ENCODE peak calls at places on chromosome 6, in nine cellular contexts. N, A, Y, L, M, P, X, J and B are unnamed samples.

GRCh38 chr6:84728602-84729001 is 35.8 kb downstream of the TBX18 start:
- DNase-seq in A (no peak), Y (no peak), X (peak), J (peak), P (no peak), N (no peak), L (no peak), M (no peak), B (no peak)

GRCh38 chr6:27810768-27811298 is 101.4 kb downstream of the OR2B2 start:
- DNase-seq in M (no peak), L (peak), X (peak), Y (no peak), N (no peak), A (no peak), P (no peak), J (no peak), B (no peak)

GRCh38 chr6:46930331-46930730 is 8.6 kb upstream of the ADGRF5 start:
- DNase-seq in P (no peak), L (no peak), X (no peak), N (no peak), Y (no peak), A (no peak), M (no peak), J (no peak), B (no peak)

GRCh38 chr6:151679081-151679480 is 128.4 kb upstream of the ESR1 start:
- DNase-seq in J (peak), P (peak), Y (no peak), X (peak), L (no peak), N (no peak), M (no peak), A (no peak), B (no peak)

GRCh38 chr6:37134622-37135191 is 35.2 kb upstream of the PIM1 start:
- DNase-seq in Y (peak), N (no peak), A (peak), J (peak), P (peak), L (no peak), X (no peak), M (no peak), B (peak)

GRCh38 chr6:77536701-77537100 is 73.4 kb upstream of the HTR1B start:
- DNase-seq in L (no peak), M (no peak), Y (no peak), A (no peak), P (no peak), X (no peak), J (no peak), N (no peak), B (no peak)

GRCh38 chr6:108847738-108848115 is 495 bp upstream of the ARMC2 start:
- DNase-seq in X (no peak), M (no peak), P (no peak), N (no peak), L (no peak), Y (no peak), A (no peak), J (no peak), B (no peak)

GRCh38 chr6:145705561-145705960 is 29.8 kb downstream of the EPM2A start:
- DNase-seq in P (no peak), L (no peak), Y (no peak), M (no peak), A (no peak), X (no peak), N (no peak), J (peak), B (no peak)

GRCh38 chr6:143901885-143902708 is 37.8 kb downstream of the ZC2HC1B start:
- DNase-seq in A (peak), P (peak), J (peak), M (no peak), X (peak), L (no peak), Y (peak), N (peak), B (no peak)

GRCh38 chr6:152948150-152948768 is 34.6 kb downstream of the FBXO5 start:
- DNase-seq in L (no peak), Y (no peak), A (no peak), X (peak), N (no peak), J (peak), P (no peak), M (no peak), B (no peak)

GRCh38 chr6:105986998-105987397 is 99.1 kb upstream of the PRDM1 start:
- DNase-seq in Y (no peak), P (no peak), M (no peak), L (no peak), X (no peak), A (no peak), J (no peak), N (no peak), B (no peak)

GRCh38 chr6:138555294-138555988 is 56.1 kb upstream of the NHSL1 start:
- DNase-seq in Y (no peak), L (no peak), P (no peak), N (no peak), J (no peak), X (no peak), A (no peak), M (no peak), B (no peak)

GRCh38 chr6:160393966-160394653 is 45.9 kb downstream of the SLC22A3 start:
- DNase-seq in Y (no peak), N (peak), X (peak), J (no peak), M (no peak), A (no peak), P (no peak), L (peak), B (no peak)

GRCh38 chr6:107401573-107401972 is 57.8 kb downstream of the PDSS2 start:
- DNase-seq in N (no peak), A (no peak), P (no peak), M (no peak), J (no peak), Y (no peak), X (no peak), L (no peak), B (no peak)

GRCh38 chr6:81985191-81985590 is 232.7 kb upstream of the TENT5A start:
- DNase-seq in L (no peak), A (no peak), M (no peak), X (no peak), Y (no peak), P (no peak), N (no peak), J (peak), B (no peak)

GRCh38 chr6:15524736-15525401 is 138.0 kb downstream of the DTNBP1 start:
- DNase-seq in Y (no peak), N (no peak), P (peak), X (no peak), L (no peak), A (no peak), J (no peak), M (no peak), B (no peak)

GRCh38 chr6:144644776-144645175 is 359.6 kb downstream of the UTRN start:
- DNase-seq in P (no peak), N (no peak), A (no peak), M (no peak), L (no peak), X (no peak), Y (no peak), J (peak), B (no peak)

GRCh38 chr6:166348305-166348949 is 6.1 kb upstream of the SFT2D1 start:
- DNase-seq in L (no peak), X (no peak), A (no peak), P (no peak), N (no peak), M (no peak), Y (no peak), J (no peak), B (no peak)

GRCh38 chr6:13694562-13694961 is 17.1 kb downstream of the RANBP9 start:
- DNase-seq in X (no peak), M (no peak), L (no peak), P (no peak), J (no peak), Y (no peak), N (no peak), A (no peak), B (no peak)

GRCh38 chr6:41051873-41052272 is 1.1 kb upstream of the APOBEC2 start:
- DNase-seq in L (no peak), X (no peak), M (no peak), P (no peak), N (no peak), A (no peak), J (no peak), Y (no peak), B (no peak)

GRCh38 chr6:7440476-7440875 is 50.9 kb downstream of the RIOK1 start:
- DNase-seq in P (no peak), J (no peak), N (no peak), Y (no peak), L (no peak), M (no peak), A (no peak), X (no peak), B (no peak)

GRCh38 chr6:82205793-82206425 is 41.6 kb downstream of the IBTK start:
- DNase-seq in X (peak), Y (no peak), J (peak), M (no peak), A (no peak), L (no peak), P (peak), N (no peak), B (no peak)

GRCh38 chr6:97176468-97176867 is 106.5 kb downstream of the MMS22L start:
- DNase-seq in Y (no peak), P (no peak), L (no peak), M (no peak), J (no peak), X (no peak), A (no peak), N (no peak), B (no peak)

GRCh38 chr6:89146748-89147715 is 1.2 kb downstream of the PM20D2 start:
- DNase-seq in M (no peak), J (peak), A (no peak), X (no peak), Y (peak), L (no peak), P (peak), N (no peak), B (no peak)

DNA sequence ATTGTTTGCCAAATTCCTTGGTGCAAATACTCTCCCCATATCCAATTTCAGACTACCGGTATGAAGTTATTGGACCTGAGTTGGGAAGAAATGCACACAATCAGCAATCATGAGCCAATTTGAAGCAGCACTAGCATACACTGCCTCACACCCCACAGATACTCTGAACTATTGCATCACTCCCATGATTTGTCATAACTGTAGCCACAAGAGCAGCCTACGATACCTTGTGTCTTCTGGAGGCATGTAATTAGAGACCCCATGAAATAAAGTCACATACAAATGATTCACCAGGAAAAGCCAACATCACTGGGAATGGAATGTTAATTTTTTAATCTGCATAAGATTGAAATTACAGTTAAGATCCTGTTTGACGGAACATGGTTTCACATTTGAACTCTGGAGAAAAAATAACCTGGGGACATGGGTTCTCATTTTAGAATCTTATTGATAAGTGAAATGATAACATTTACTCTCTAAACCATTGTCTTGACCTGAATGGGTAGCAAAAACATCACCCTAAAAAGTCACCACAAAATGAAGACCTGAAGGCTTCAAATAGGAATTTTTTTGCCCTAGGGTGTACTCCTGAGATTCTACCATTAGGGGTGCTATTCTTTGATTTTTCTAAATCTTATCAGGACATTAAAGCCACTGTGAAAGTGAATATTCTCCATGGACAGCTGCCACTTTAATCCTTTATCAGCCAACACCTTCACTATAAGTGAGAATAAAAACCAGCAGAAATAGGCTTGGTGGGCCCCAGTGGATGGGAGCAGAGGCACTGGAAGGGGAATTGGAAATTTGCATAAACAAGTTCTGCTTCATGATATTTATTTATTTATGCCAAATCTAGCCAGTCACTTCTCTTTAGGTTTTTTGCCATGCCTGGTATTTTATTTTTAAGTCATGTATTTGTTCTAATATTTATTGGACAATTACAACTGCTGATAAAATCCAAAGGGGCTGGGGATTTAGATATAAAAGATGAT is 34.5 kb upstream of the HBS1L start:
- DNase-seq in M (no peak), L (no peak), P (no peak), A (no peak), N (no peak), Y (no peak), X (peak), J (peak), B (no peak)
- H3K4me3 ChIP-seq in M (no peak), L (no peak), P (no peak), A (no peak), N (no peak), Y (no peak), X (no peak), J (no peak), B (no peak)

GRCh38 chr6:31037169-31037568 is 26.9 kb downstream of the MUC22 start:
- DNase-seq in L (no peak), M (no peak), J (no peak), A (no peak), P (no peak), Y (no peak), X (no peak), N (no peak), B (no peak)
- TF ChIP-seq POLR2A in L (no peak), M (no peak), J (no peak), A (no peak), P (no peak), Y (no peak), X (no peak), N (no peak), B (no peak)

GRCh38 chr6:112227411-112227810 is 27.0 kb downstream of the LAMA4 start:
- DNase-seq in Y (no peak), P (no peak), A (no peak), M (no peak), J (peak), N (no peak), L (no peak), X (no peak), B (no peak)

GRCh38 chr6:112225691-112226090 is 28.7 kb downstream of the LAMA4 start:
- DNase-seq in Y (no peak), N (no peak), J (peak), A (no peak), M (no peak), X (no peak), L (no peak), P (no peak), B (no peak)

GRCh38 chr6:112227992-112228391 is 26.4 kb downstream of the LAMA4 start:
- DNase-seq in N (no peak), P (no peak), L (no peak), M (no peak), Y (no peak), J (no peak), X (no peak), A (no peak), B (no peak)

GRCh38 chr6:112231609-112232060 is 22.7 kb downstream of the LAMA4 start:
- DNase-seq in P (no peak), N (no peak), J (peak), X (no peak), M (no peak), A (no peak), L (no peak), Y (no peak), B (no peak)

DNA sequence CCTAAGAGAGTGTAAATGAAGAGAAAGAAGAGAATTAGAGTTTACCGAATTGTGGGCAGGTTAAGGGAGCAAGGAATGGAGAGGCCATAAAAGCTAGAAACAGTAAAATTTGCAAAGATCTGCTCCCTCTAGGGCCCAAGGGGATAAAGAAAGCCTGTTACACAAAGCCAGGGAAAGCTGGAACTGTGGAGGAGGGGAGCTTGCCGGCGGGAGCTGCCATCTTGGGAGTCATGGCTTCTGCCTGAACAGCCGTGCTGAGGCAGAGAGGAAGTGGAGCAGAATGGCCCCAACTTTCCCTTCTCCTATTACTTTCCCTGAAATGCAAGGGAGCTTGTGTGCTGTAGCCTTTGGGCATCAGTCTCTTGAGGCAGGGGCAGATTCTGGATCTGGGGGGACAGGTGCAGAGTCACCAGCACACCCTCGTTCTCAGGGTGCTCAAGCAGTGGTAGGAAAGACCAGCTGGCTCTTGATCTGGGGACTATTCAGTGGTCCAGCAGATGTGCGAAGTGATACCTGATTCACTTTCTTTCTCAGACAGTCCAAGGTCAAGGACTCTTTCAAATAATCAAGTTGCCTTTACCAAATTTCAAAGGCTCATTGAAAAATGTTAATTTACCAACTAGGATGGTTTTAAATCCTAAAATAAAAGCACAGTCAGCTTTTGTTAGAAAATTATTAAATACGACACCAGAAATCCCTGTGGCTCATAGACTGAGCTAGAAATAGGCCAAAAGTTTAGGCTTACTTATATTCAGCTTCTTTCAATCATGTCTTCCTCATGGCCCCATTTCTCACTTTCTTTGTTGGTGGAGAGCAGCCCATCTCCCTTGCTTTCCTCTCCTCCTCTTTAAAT is 25.7 kb downstream of the LAMA4 start:
- DNase-seq in Y (no peak), N (no peak), P (no peak), A (no peak), X (no peak), M (no peak), L (no peak), J (no peak), B (no peak)
- H3K27ac ChIP-seq in Y (no peak), N (no peak), P (no peak), A (peak), X (no peak), M (peak), L (no peak), J (no peak), B (peak)

DNA sequence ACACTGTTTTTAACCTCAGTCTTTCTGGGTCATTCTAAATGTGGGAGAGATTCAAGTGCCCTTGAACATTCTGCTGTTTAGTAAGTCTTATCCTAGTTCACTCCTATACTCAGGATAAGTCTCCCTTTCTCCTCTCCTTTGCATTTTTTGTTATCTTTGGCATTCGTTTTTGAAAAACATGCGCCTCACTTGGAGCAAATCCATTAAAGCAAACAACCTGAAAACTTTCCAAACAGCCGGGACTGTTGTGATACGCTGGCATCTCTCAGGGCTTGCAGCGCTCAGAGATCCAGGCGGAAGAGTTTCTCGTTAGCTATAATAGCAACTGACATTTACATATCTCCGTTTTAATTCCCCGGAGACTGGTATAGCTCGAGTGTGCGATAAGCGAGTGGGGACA is 114.4 kb upstream of the SOX4 start:
- DNase-seq in A (no peak), M (no peak), P (peak), J (peak), N (peak), L (no peak), Y (no peak), X (no peak), B (no peak)
- H3K4me3 ChIP-seq in A (no peak), M (peak), P (no peak), J (no peak), N (peak), L (no peak), Y (peak), X (no peak), B (peak)

GRCh38 chr6:156687875-156688549 is 89.2 kb upstream of the ARID1B start:
- DNase-seq in N (no peak), Y (no peak), P (peak), M (no peak), J (peak), A (no peak), L (peak), X (peak), B (no peak)

GRCh38 chr6:156685823-156686428 is 91.3 kb upstream of the ARID1B start:
- DNase-seq in A (peak), M (no peak), X (peak), J (no peak), P (no peak), Y (no peak), L (no peak), N (no peak), B (no peak)

GRCh38 chr6:156686429-156686939 is 90.7 kb upstream of the ARID1B start:
- DNase-seq in N (peak), Y (peak), A (no peak), J (peak), L (no peak), P (peak), X (no peak), M (no peak), B (peak)

GRCh38 chr6:156689656-156690055 is 87.5 kb upstream of the ARID1B start:
- DNase-seq in X (no peak), L (no peak), A (no peak), N (no peak), J (no peak), Y (no peak), M (no peak), P (peak), B (no peak)

DNA sequence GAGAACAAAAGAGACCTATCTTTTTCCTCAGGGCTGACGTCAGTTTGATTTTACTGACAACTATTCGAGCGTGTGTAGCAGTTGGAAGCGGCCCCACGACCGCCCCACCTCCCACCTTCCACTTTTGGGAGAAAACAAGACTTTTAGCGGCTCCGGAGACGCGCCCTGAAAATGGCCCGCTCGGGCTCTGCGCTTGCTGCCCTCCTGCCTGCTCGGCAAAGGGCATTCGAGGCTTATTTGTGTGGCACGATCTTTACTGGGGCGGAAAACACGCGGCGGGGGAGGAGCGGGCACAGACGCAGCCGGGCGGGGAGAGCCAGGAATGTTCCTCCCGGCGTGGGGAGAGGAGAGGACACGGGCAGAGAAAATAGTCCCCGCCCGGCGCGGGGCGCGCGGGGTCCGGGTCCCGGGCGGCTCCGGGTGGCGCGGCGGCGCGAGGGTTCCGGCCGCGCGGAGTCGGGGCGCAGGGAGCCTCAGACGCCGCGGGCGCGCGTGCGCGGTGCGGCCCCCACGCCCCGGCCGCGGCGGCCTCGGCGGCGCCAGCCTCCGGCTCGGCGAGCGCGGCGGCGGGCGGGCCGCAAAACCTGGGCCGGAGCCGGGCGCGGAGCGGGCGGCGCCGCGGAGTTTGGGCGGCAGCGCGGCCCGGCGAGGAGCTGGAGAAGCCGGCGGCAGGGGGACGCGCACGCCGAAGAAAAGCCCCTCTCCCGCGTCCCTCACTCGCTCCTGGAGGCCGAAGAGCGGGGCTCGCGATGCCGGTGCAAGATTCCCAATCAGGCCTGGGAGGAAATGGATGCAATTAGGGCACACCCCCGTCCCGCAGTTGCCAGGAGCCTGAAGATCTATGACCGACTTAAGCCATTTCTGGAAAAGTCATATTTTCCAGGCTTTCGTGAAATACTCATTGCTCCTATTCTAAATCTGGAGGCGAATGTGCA is 90.0 kb upstream of the ARID1B start:
- DNase-seq in X (peak), A (peak), N (peak), P (peak), J (peak), M (peak), Y (peak), L (peak), B (peak)
- TF ChIP-seq POLR2A in X (peak), A (peak), N (peak), P (peak), J (peak), M (no peak), Y (peak), L (no peak), B (peak)